ENCODE peak calls at places on chromosomes 1 and 21, in five cellular contexts. V is neuronal stem cell, I is Caco-2, W is anterior cingulate cortex, H is fibroblast of the aortic adventitia. M is an unnamed sample.

GRCh38 chr1:115767403-115767802 is 1.1 kb downstream of the CASQ2 start:
- DNase-seq in W (no peak), I (no peak), H (no peak), V (no peak), M (no peak)

GRCh38 chr1:32448773-32449456 is 16.0 kb upstream of the ZBTB8B start:
- DNase-seq in V (no peak), H (peak), W (no peak), I (peak), M (no peak)

GRCh38 chr1:23791434-23792047 is 596 bp downstream of the LYPLA2 start:
- DNase-seq in W (no peak), H (no peak), V (no peak), I (peak), M (no peak)

GRCh38 chr1:52424238-52424637 is 19.8 kb downstream of the PRPF38A start:
- DNase-seq in W (no peak), H (no peak), V (no peak), I (no peak), M (no peak)

GRCh38 chr1:107196973-107197562 is 56.2 kb downstream of the NTNG1 start:
- DNase-seq in I (peak), W (no peak), H (no peak), V (peak), M (peak)

GRCh38 chr1:227197064-227197463 is 121.2 kb downstream of the CDC42BPA start:
- DNase-seq in H (no peak), W (no peak), V (no peak), I (no peak), M (no peak)

GRCh38 chr1:199273837-199274379 is 635.1 kb downstream of the PTPRC start:
- DNase-seq in V (no peak), W (no peak), I (no peak), H (peak), M (no peak)

GRCh38 chr1:1420654-1421134 is 382 bp downstream of the ANKRD65 start:
- DNase-seq in H (no peak), V (no peak), I (no peak), W (no peak), M (peak)

GRCh38 chr1:169312084-169312954 is 55.3 kb downstream of the NME7 start:
- DNase-seq in I (no peak), H (peak), W (no peak), V (no peak), M (no peak)

GRCh38 chr1:24801169-24801568 is 55.9 kb downstream of the CLIC4 start:
- DNase-seq in H (no peak), W (no peak), V (no peak), I (no peak), M (no peak)

GRCh38 chr1:61081637-61082335 is 575 bp upstream of the NFIA start:
- DNase-seq in W (peak), H (peak), V (no peak), I (no peak), M (peak)

GRCh38 chr1:154746620-154747299 is 123.3 kb downstream of the KCNN3 start:
- DNase-seq in H (no peak), V (no peak), I (no peak), W (no peak), M (no peak)

GRCh38 chr1:90616395-90616794 is 100.7 kb downstream of the BARHL2 start:
- DNase-seq in V (no peak), H (no peak), W (no peak), I (peak), M (peak)

GRCh38 chr21:16125274-16125673 is 395.5 kb downstream of the USP25 start:
- DNase-seq in H (peak), I (no peak), W (no peak), V (no peak), M (no peak)

GRCh38 chr1:31881698-31882000 is 56.5 kb downstream of the PTP4A2 start:
- DNase-seq in W (no peak), H (peak), V (no peak), I (peak), M (peak)

GRCh38 chr1:188371295-188371806 is 1542.6 kb downstream of the PLA2G4A start:
- DNase-seq in W (no peak), H (no peak), V (no peak), I (no peak), M (no peak)

M was measured in HuH-7.